ENCODE peak calls at places on chromosomes 12 and 14, in ten cellular contexts. O is fibroblast of mammary gland, H is hepatocyte, A is tibial artery, P is AG10803, J is Panc1, T is endothelial cell, V is nephron progenitor cell, M is GM12878, U is lung. D is an unnamed sample.

GRCh38 chr12:74689071-74689655 is 151.5 kb downstream of the ATXN7L3B start:
- DNase-seq in M (no peak), P (peak), T (no peak), O (peak), V (no peak), U (no peak), J (peak), H (peak), A (no peak), D (peak)

GRCh38 chr12:14846878-14847580 is 3.7 kb upstream of the ART4 start:
- DNase-seq in U (no peak), A (no peak), H (no peak), M (no peak), O (no peak), V (no peak), J (no peak), T (no peak), P (peak), D (no peak)

GRCh38 chr14:42930058-42930457 is 1323.4 kb downstream of the LRFN5 start:
- DNase-seq in A (peak), O (peak), H (no peak), T (peak), U (no peak), M (no peak), V (peak), J (no peak), P (no peak), D (no peak)

GRCh38 chr12:131940121-131940520 is 9.6 kb upstream of the EP400 start:
- DNase-seq in V (no peak), O (no peak), P (no peak), T (no peak), A (no peak), M (no peak), J (no peak), U (no peak), H (no peak), D (peak)

GRCh38 chr14:23401331-23401730 is 6.7 kb downstream of the MYH6 start:
- DNase-seq in O (no peak), T (no peak), M (no peak), J (no peak), P (no peak), U (no peak), V (no peak), A (no peak), H (no peak), D (no peak)

GRCh38 chr12:59904874-59905521 is 309.2 kb downstream of the SLC16A7 start:
- DNase-seq in P (peak), O (peak), J (no peak), H (no peak), U (no peak), A (no peak), T (no peak), V (no peak), M (no peak), D (no peak)

GRCh38 chr12:70994217-70994788 is 73.8 kb upstream of the PTPRR start:
- DNase-seq in U (no peak), V (no peak), J (no peak), A (no peak), T (no peak), M (no peak), H (no peak), P (peak), O (peak), D (peak)

GRCh38 chr14:93219103-93219726 is 12.2 kb downstream of the UBR7 start:
- DNase-seq in P (peak), V (peak), H (peak), U (no peak), M (no peak), J (no peak), T (no peak), A (no peak), O (peak), D (peak)

GRCh38 chr12:31388713-31389112 is 62.8 kb upstream of the SINHCAF start:
- DNase-seq in P (no peak), T (no peak), M (no peak), H (no peak), A (no peak), O (no peak), U (no peak), V (no peak), J (no peak), D (no peak)

GRCh38 chr12:19014243-19014642 is 115.3 kb upstream of the PLEKHA5 start:
- DNase-seq in H (no peak), P (peak), T (no peak), V (no peak), O (peak), J (no peak), U (no peak), M (no peak), A (no peak), D (no peak)

DNA sequence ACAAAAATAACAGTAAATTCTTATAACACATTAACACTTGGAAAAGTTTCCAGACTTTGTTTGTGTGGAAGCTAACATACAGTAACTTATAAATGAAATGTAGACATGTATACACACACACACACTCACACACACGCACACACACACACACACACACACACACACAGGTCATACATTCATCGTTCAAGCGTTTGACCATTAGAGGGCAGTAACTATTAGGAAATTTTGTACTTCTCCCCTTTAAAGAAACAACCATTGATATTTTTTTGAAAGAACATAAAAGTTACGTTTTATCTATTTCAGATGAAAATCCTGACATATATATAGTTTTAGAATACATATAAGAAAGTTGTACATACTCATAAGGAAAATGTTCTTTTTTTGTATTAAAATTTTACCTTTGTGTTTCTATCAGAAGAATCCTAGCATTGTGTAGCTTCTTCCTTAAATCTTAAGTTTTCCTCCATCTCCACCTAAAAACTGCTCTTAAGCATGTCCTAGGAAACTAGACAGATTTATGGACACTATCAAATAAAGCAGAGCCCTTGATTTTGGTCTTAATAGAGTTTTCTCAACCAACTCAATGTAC is 29.0 kb downstream of the PTPRQ start:
- DNase-seq in V (peak), A (no peak), M (peak), H (peak), P (peak), T (no peak), U (no peak), O (peak), J (peak), D (peak)
- TF ChIP-seq CTCF in V (peak), A (peak), M (peak), H (peak), P (peak), T (peak), U (no peak), O (peak), J (peak), D (peak)

GRCh38 chr12:12533238-12533829 is 29.3 kb downstream of the DUSP16 start:
- DNase-seq in M (no peak), J (no peak), H (peak), T (no peak), O (no peak), V (no peak), P (no peak), U (peak), A (no peak), D (peak)

GRCh38 chr12:12537421-12537820 is 25.2 kb downstream of the DUSP16 start:
- DNase-seq in O (peak), M (no peak), T (no peak), P (peak), U (no peak), H (no peak), V (no peak), J (no peak), A (no peak), D (no peak)

GRCh38 chr12:12534975-12535374 is 27.7 kb downstream of the DUSP16 start:
- DNase-seq in O (no peak), J (no peak), A (no peak), P (no peak), T (no peak), M (no peak), H (no peak), V (no peak), U (no peak), D (no peak)

GRCh38 chr12:12531194-12531593 is 31.5 kb downstream of the DUSP16 start:
- DNase-seq in P (no peak), U (no peak), J (no peak), O (no peak), H (no peak), V (no peak), T (no peak), A (no peak), M (no peak), D (no peak)

DNA sequence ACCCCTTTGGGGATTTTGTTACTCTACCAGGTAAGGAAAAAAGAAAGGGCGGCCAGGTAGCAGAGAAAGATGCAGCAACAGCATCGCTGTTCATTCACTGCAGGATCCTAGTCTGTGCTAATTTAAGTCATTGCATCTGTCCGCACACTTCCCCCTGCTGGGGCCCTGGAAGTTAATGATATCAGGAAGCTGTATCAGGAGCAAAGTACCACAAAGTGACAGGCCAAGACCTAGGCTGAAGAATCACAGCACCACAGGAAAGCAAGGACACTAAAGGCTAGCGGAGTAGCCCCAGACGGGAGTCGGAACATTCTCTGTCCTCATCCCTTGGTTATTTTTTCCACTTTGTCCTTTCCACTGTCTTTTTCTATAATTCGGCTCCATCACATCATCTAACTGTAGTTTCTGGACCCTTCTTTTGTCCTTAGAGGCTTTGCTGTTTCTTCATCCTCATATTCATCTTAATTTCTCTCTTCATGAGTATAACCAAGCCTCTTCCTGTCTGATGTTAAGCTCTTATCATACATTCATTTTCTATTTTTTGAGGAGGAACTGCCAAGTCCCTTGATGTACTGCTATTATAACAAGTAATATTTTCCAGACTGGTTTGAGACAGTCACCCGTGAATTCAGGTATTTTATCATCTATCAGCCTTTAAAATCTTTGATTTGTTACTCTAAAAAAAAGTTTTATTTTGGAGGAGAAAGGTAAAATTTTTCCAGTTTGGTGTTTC is 28.4 kb downstream of the DUSP16 start:
- DNase-seq in O (no peak), V (no peak), T (no peak), J (no peak), U (no peak), P (no peak), H (peak), M (no peak), A (no peak), D (no peak)
- TF ChIP-seq CTCF in O (no peak), V (no peak), T (no peak), J (no peak), U (no peak), P (no peak), H (no peak), M (no peak), A (no peak), D (no peak)

GRCh38 chr12:203462-204260 is 10.3 kb downstream of the SLC6A12 start:
- DNase-seq in M (no peak), A (no peak), T (peak), U (no peak), V (peak), O (no peak), P (no peak), H (peak), J (no peak), D (no peak)
- TF ChIP-seq CTCF in M (no peak), A (no peak), T (no peak), U (no peak), V (peak), O (no peak), P (no peak), H (no peak), J (no peak), D (peak)

GRCh38 chr14:35512765-35513164 is 21.2 kb upstream of the INSM2 start:
- DNase-seq in P (no peak), A (no peak), H (no peak), T (no peak), O (no peak), V (no peak), J (no peak), M (no peak), U (no peak), D (no peak)

GRCh38 chr14:35506461-35506860 is 27.5 kb upstream of the INSM2 start:
- DNase-seq in V (no peak), T (no peak), U (no peak), P (no peak), M (no peak), A (no peak), H (no peak), J (no peak), O (no peak), D (no peak)

GRCh38 chr14:35504260-35504659 is 29.7 kb upstream of the INSM2 start:
- DNase-seq in T (no peak), V (no peak), H (peak), P (no peak), J (no peak), U (no peak), M (no peak), A (no peak), O (no peak), D (no peak)

GRCh38 chr14:35506927-35507326 is 27.0 kb upstream of the INSM2 start:
- DNase-seq in A (no peak), H (no peak), P (peak), V (no peak), U (no peak), J (no peak), M (no peak), T (no peak), O (peak), D (peak)

GRCh38 chr14:35509846-35510245 is 24.1 kb upstream of the INSM2 start:
- DNase-seq in A (no peak), M (no peak), J (no peak), U (no peak), T (no peak), P (no peak), H (no peak), O (no peak), V (no peak), D (no peak)
- TF ChIP-seq CTCF in A (no peak), M (no peak), J (no peak), U (no peak), T (no peak), P (no peak), H (no peak), O (no peak), V (no peak), D (no peak)

GRCh38 chr12:99386907-99387306 is 260.6 kb upstream of the GARIN6 start:
- DNase-seq in J (no peak), H (peak), U (no peak), A (no peak), V (no peak), T (no peak), O (peak), P (peak), M (no peak), D (peak)
- TF ChIP-seq CTCF in J (peak), H (peak), U (no peak), A (no peak), V (peak), T (peak), O (peak), P (peak), M (peak), D (peak)

GRCh38 chr12:50458606-50459005 is 46.2 kb upstream of the DIP2B start:
- DNase-seq in A (no peak), M (no peak), H (no peak), P (peak), J (no peak), T (no peak), V (no peak), O (no peak), U (no peak), D (peak)

GRCh38 chr12:50453872-50454271 is 50.9 kb upstream of the DIP2B start:
- DNase-seq in H (no peak), J (no peak), V (no peak), P (no peak), T (no peak), O (no peak), U (no peak), A (no peak), M (no peak), D (no peak)

DNA sequence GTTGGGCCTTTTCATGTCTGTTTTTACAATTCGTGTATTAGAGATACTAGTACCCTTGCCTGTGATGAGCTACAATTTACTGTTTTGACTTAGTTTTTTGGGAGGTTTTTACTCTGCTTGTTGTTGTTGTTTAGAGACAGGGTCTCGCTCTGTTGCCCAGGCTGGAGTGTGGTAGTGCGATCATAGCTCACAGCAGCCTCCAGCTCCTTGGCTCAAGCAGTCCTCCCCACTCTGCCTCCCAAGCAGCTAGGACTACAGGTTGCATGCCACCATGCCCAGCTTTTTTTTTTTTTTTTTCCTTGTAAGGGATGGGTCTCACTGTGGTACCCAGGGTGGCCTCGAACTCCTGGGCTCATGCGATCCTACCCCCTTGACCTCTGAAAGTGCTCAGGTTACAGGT is 52.0 kb upstream of the DIP2B start:
- DNase-seq in P (no peak), T (no peak), H (no peak), V (no peak), J (no peak), A (no peak), U (no peak), M (no peak), O (no peak), D (no peak)
- TF ChIP-seq CTCF in P (no peak), T (no peak), H (no peak), V (no peak), J (no peak), A (no peak), U (no peak), M (no peak), O (no peak), D (no peak)

GRCh38 chr14:72606879-72607278 is 287.0 kb downstream of the DPF3 start:
- DNase-seq in P (no peak), H (no peak), T (no peak), U (no peak), M (no peak), V (no peak), J (no peak), A (no peak), O (peak), D (no peak)

GRCh38 chr14:72607386-72608125 is 286.3 kb downstream of the DPF3 start:
- DNase-seq in H (no peak), A (no peak), M (no peak), J (no peak), O (peak), V (peak), P (peak), U (no peak), T (no peak), D (no peak)

GRCh38 chr14:72609205-72609916 is 284.5 kb downstream of the DPF3 start:
- DNase-seq in T (no peak), M (no peak), U (no peak), O (no peak), V (no peak), A (no peak), P (no peak), H (no peak), J (no peak), D (no peak)

GRCh38 chr14:72610096-72610830 is 283.6 kb downstream of the DPF3 start:
- DNase-seq in T (no peak), V (no peak), H (no peak), O (no peak), M (no peak), U (no peak), P (no peak), J (no peak), A (no peak), D (peak)

GRCh38 chr14:72608391-72609204 is 285.3 kb downstream of the DPF3 start:
- DNase-seq in V (no peak), M (no peak), P (peak), J (peak), A (no peak), H (peak), O (peak), U (no peak), T (no peak), D (peak)
- TF ChIP-seq CTCF in V (no peak), M (no peak), P (no peak), J (no peak), A (no peak), H (no peak), O (peak), U (no peak), T (no peak), D (no peak)